ENCODE peak calls at places on chromosomes 13 and 19, in five cellular contexts. Q is mammary epithelial cell; J is stimulated activated CD8-positive, alpha-beta memory T cell treated with anti-CD3 and anti-CD28 coated beads, Interleukin-15, amount 100 ng/mL, for 24 hours; L is stimulated activated CD4-positive, alpha-beta T cell treated with anti-CD3 and anti-CD28 coated beads, TNF-alpha, amount 100 ng/mL, for 24 hours; V is GM12864. W is an unnamed sample.

GRCh38 chr13:67614577-67614976 is 384.4 kb upstream of the PCDH9 start:
- DNase-seq in Q (no peak), J (no peak), L (no peak), V (no peak), W (no peak)

GRCh38 chr19:35718345-35719041 is 690 bp downstream of the KMT2B start:
- DNase-seq in Q (peak), J (no peak), L (no peak), V (no peak), W (peak)

GRCh38 chr13:50589651-50590054 is 253.8 kb downstream of the DLEU7 start:
- DNase-seq in Q (peak), J (no peak), L (no peak), V (no peak), W (no peak)

GRCh38 chr13:44267966-44268365 is 105.7 kb upstream of the SERP2 start:
- DNase-seq in Q (peak), J (no peak), L (no peak), V (no peak), W (no peak)

GRCh38 chr19:18419699-18420460 is 682 bp downstream of the SSBP4 start:
- DNase-seq in Q (no peak), J (no peak), L (no peak), V (no peak), W (peak)

GRCh38 chr19:9847087-9847671 is 12.1 kb downstream of the PIN1 start:
- DNase-seq in Q (peak), J (no peak), L (no peak), V (no peak), W (peak)

GRCh38 chr13:113938716-113939115 is 35.2 kb downstream of the C13orf46 start:
- DNase-seq in Q (no peak), J (no peak), L (no peak), V (no peak), W (no peak)

GRCh38 chr19:19597809-19598306 is 20.6 kb downstream of the PBX4 start:
- DNase-seq in Q (no peak), J (no peak), L (no peak), V (peak), W (no peak)

GRCh38 chr13:29654807-29655547 is 59.5 kb upstream of the SLC7A1 start:
- DNase-seq in Q (peak), J (no peak), L (no peak), V (no peak), W (no peak)

GRCh38 chr19:28150129-28150528 is 1062.8 kb downstream of the UQCRFS1 start:
- DNase-seq in Q (no peak), J (no peak), L (no peak), V (no peak), W (peak)

GRCh38 chr13:83881917-83882625 is at the start of gene SLITRK1:
- DNase-seq in Q (peak), J (no peak), L (no peak), V (no peak), W (peak)

GRCh38 chr13:25375727-25376358 is 4.1 kb downstream of the ATP8A2 start:
- DNase-seq in Q (peak), J (no peak), L (no peak), V (no peak), W (peak)

GRCh38 chr13:71799320-71799719 is 67.7 kb downstream of the DACH1 start:
- DNase-seq in Q (no peak), J (no peak), L (no peak), V (no peak), W (no peak)

GRCh38 chr19:57527136-57527881 is at the start of gene ZNF549:
- DNase-seq in Q (peak), J (peak), L (peak), V (peak), W (peak)

GRCh38 chr19:55096061-55096701 is 20.5 kb downstream of the EPS8L1 start:
- DNase-seq in Q (no peak), J (no peak), L (no peak), V (no peak), W (peak)

GRCh38 chr19:55319786-55320185 is 5.4 kb downstream of the TMEM150B start:
- DNase-seq in Q (no peak), J (no peak), L (no peak), V (no peak), W (peak)

GRCh38 chr13:94706854-94707399 is 5.4 kb downstream of the SOX21 start:
- DNase-seq in Q (no peak), J (no peak), L (no peak), V (no peak), W (no peak)

GRCh38 chr13:77150651-77151050 is 123.7 kb upstream of the FBXL3 start:
- DNase-seq in Q (no peak), J (no peak), L (no peak), V (no peak), W (no peak)

GRCh38 chr13:19782049-19782726 is 557 bp downstream of the PSPC1 start:
- DNase-seq in Q (peak), J (peak), L (peak), V (no peak), W (peak)

GRCh38 chr13:21672811-21673591 is 2.1 kb downstream of the FGF9 start:
- DNase-seq in Q (no peak), J (no peak), L (no peak), V (no peak), W (no peak)

GRCh38 chr19:10612515-10613119 is 12.7 kb upstream of the SLC44A2 start:
- DNase-seq in Q (no peak), J (no peak), L (no peak), V (no peak), W (no peak)

GRCh38 chr19:44603201-44603945 is 10.0 kb upstream of the IGSF23 start:
- DNase-seq in Q (no peak), J (no peak), L (no peak), V (no peak), W (no peak)

GRCh38 chr13:35699805-35700204 is 223.3 kb upstream of the MAB21L1 start:
- DNase-seq in Q (no peak), J (no peak), L (no peak), V (no peak), W (no peak)

GRCh38 chr19:32896516-32897214 is 27.1 kb upstream of the SLC7A9 start:
- DNase-seq in Q (no peak), J (no peak), L (no peak), V (no peak), W (no peak)

GRCh38 chr13:75316427-75316826 is 165.5 kb downstream of the TBC1D4 start:
- DNase-seq in Q (no peak), J (no peak), L (no peak), V (no peak), W (no peak)

GRCh38 chr13:97435794-97436193 is 1.8 kb downstream of the RAP2A start:
- DNase-seq in Q (no peak), J (no peak), L (no peak), V (no peak), W (no peak)

GRCh38 chr19:18501351-18501750 is 20.5 kb downstream of the ELL start:
- DNase-seq in Q (no peak), J (no peak), L (no peak), V (no peak), W (no peak)

GRCh38 chr13:110890279-110891150 is 24.4 kb downstream of the ANKRD10 start:
- DNase-seq in Q (no peak), J (no peak), L (no peak), V (no peak), W (no peak)